ENCODE peak calls at places on chromosomes 11 and 22, in eight cellular contexts. Y, G, U, K, Z, R, P and L are unnamed samples.

GRCh38 chr11:62345862-62346261 is 8.6 kb downstream of the ASRGL1 start:
- DNase-seq in Y (no peak), G (no peak), U (no peak), K (no peak), Z (no peak), R (no peak), P (no peak), L (no peak)

GRCh38 chr11:92670293-92670890 is 299.1 kb upstream of the MTNR1B start:
- DNase-seq in Y (no peak), G (no peak), U (no peak), K (no peak), Z (no peak), R (no peak), P (no peak), L (no peak)

GRCh38 chr11:6476571-6476970 is 2.8 kb upstream of the TRIM3 start:
- DNase-seq in Y (no peak), G (no peak), U (no peak), K (no peak), Z (no peak), R (no peak), P (no peak), L (no peak)

GRCh38 chr11:67370351-67371076 is 2.9 kb downstream of the CLCF1 start:
- DNase-seq in Y (peak; percentile 53), G (no peak), U (no peak), K (peak; percentile 76), Z (no peak), R (no peak), P (no peak), L (peak; percentile 56)

GRCh38 chr22:26321469-26321913 is 107.6 kb upstream of the ASPHD2 start:
- DNase-seq in Y (no peak), G (no peak), U (no peak), K (peak; percentile 82), Z (no peak), R (no peak), P (no peak), L (peak; percentile 86)

GRCh38 chr11:130533113-130533803 is 84.8 kb downstream of the ADAMTS15 start:
- DNase-seq in Y (no peak), G (no peak), U (no peak), K (no peak), Z (no peak), R (no peak), P (no peak), L (no peak)

GRCh38 chr22:27541831-27542230 is 259.7 kb downstream of the MN1 start:
- DNase-seq in Y (no peak), G (no peak), U (no peak), K (no peak), Z (no peak), R (no peak), P (no peak), L (no peak)

GRCh38 chr22:23090079-23090835 is 19.9 kb downstream of the GNAZ start:
- DNase-seq in Y (no peak), G (no peak), U (no peak), K (no peak), Z (no peak), R (no peak), P (no peak), L (no peak)

GRCh38 chr22:48099251-48099650 is 1336.8 kb downstream of the TBC1D22A start:
- DNase-seq in Y (no peak), G (no peak), U (no peak), K (peak; percentile 36), Z (no peak), R (no peak), P (no peak), L (no peak)

GRCh38 chr11:68202165-68202564 is 10.9 kb downstream of the KMT5B start:
- DNase-seq in Y (no peak), G (no peak), U (no peak), K (no peak), Z (no peak), R (no peak), P (no peak), L (no peak)

GRCh38 chr22:38398609-38399401 is 56.2 kb downstream of the KCNJ4 start:
- DNase-seq in Y (peak; percentile 96), G (peak; percentile 91), U (peak; percentile 88), K (peak; percentile 91), Z (peak; percentile 92), R (no peak), P (peak; percentile 42), L (peak; percentile 37)

GRCh38 chr11:69131644-69132300 is 24.0 kb upstream of the SMIM38 start:
- DNase-seq in Y (peak; percentile 91), G (peak; percentile 56), U (peak; percentile 74), K (no peak), Z (peak; percentile 92), R (peak; percentile 66), P (peak; percentile 69), L (peak; percentile 56)

GRCh38 chr22:20178922-20179227 is 28.0 kb upstream of the CCDC188 start:
- DNase-seq in Y (no peak), G (no peak), U (no peak), K (no peak), Z (no peak), R (no peak), P (no peak), L (no peak)

GRCh38 chr22:20179455-20180244 is 28.8 kb upstream of the CCDC188 start:
- DNase-seq in Y (no peak), G (no peak), U (no peak), K (no peak), Z (no peak), R (no peak), P (no peak), L (no peak)

GRCh38 chr22:20180640-20181039 is 29.8 kb upstream of the CCDC188 start:
- DNase-seq in Y (no peak), G (no peak), U (no peak), K (no peak), Z (no peak), R (no peak), P (no peak), L (no peak)

GRCh38 chr22:20181194-20181931 is 30.5 kb upstream of the CCDC188 start:
- DNase-seq in Y (no peak), G (no peak), U (no peak), K (no peak), Z (no peak), R (no peak), P (no peak), L (no peak)

DNA sequence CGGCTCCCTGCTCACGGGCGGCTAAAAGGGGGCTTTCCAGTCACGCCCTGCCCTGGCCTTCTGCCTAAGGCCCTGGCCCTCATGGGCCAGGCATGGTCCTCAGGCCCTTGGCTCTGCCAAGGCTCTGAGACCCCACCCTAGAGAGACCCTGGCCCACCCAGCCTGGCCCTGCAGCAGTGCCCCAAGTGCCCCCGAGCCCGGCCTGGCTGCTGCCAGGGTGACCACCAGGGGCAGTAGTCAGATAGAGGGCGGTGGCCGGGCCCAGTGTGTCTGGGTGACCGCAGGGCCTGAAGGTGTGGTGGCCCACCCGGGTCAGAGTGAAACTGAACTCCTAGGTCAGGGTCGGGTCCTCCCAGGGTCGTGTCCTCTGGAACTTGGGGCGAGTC is 29.4 kb upstream of the CCDC188 start:
- DNase-seq in Y (peak; percentile 49), G (peak; percentile 42), U (no peak), K (no peak), Z (peak; percentile 44), R (no peak), P (no peak), L (no peak)
- TF ChIP-seq CTCF in Y (peak; percentile 57), G (peak; percentile 63), U (peak; percentile 55), K (no peak), Z (peak; percentile 21), R (peak; percentile 66), P (peak; percentile 45), L (peak; percentile 72)

GRCh38 chr11:123561046-123561781 is 93.2 kb downstream of the SCN3B start:
- DNase-seq in Y (peak; percentile 58), G (peak; percentile 57), U (peak; percentile 34), K (no peak), Z (peak; percentile 49), R (no peak), P (no peak), L (no peak)

GRCh38 chr11:123562166-123562565 is 92.3 kb downstream of the SCN3B start:
- DNase-seq in Y (no peak), G (no peak), U (no peak), K (no peak), Z (no peak), R (no peak), P (no peak), L (no peak)

GRCh38 chr11:123560001-123560400 is 94.4 kb downstream of the SCN3B start:
- DNase-seq in Y (peak; percentile 45), G (no peak), U (no peak), K (peak; percentile 78), Z (no peak), R (no peak), P (no peak), L (peak; percentile 81)

GRCh38 chr11:123558536-123559315 is 95.7 kb downstream of the SCN3B start:
- DNase-seq in Y (peak; percentile 27), G (no peak), U (no peak), K (no peak), Z (no peak), R (no peak), P (no peak), L (no peak)

GRCh38 chr11:123559418-123559817 is 95.0 kb downstream of the SCN3B start:
- DNase-seq in Y (peak; percentile 15), G (no peak), U (no peak), K (no peak), Z (no peak), R (no peak), P (no peak), L (peak; percentile 19)
- TF ChIP-seq CTCF in Y (peak; percentile 22), G (peak; percentile 28), U (peak; percentile 26), K (no peak), Z (no peak), R (peak; percentile 13), P (no peak), L (peak; percentile 60)

DNA sequence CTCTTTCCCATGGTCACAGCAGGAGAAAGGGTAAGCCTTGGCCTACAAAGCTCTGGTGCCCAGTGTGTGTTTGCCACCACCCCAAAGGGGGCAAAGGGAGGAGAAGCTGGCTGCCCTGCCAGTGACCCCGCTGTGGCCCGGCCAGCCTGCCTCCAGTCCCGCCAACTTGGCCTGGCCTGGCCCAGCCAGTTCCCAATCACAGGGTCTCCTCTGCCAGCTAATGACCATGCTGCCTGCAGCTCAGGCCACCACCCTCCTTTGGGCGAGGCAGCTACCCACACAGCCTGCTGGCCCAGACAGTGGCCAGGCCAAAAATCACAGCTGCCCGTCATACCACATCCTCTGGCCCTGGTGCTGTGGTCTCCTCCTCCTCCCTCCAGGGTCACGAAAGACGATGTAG is 5.1 kb downstream of the GDPD5 start:
- DNase-seq in Y (no peak), G (no peak), U (no peak), K (no peak), Z (no peak), R (no peak), P (no peak), L (no peak)
- TF ChIP-seq CTCF in Y (no peak), G (no peak), U (no peak), K (no peak), Z (no peak), R (no peak), P (no peak), L (no peak)

DNA sequence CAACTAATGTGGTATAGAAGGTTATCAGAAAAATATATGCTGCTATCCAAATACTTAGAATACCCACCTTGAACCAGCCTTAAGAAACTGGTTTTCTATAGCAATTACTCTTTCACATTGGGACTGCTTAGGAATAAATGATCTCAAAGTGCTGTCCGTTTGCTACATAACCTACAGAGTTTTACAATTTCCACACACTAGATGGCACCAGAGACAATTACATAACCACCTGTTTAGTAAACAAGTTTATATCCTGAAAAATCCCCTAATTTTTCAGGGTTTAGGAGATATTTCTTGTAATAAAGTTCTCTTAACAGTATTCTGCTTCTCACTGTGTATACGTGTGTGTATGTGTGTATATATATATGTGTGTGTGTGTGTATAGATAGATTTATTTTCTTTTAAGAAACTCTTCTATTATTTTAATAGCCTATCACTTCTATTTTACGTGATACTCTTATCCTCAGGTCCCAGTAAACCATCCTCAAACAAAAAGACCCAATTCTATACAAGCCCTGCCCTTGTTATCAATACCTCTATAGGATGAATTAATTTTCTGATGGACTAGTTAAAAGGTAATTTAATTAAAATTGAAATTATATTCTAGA is 6.7 kb upstream of the OR5I1 start:
- DNase-seq in Y (peak; percentile 66), G (peak; percentile 26), U (no peak), K (no peak), Z (no peak), R (peak; percentile 18), P (peak; percentile 10), L (peak; percentile 41)
- TF ChIP-seq CTCF in Y (peak; percentile 78), G (peak; percentile 63), U (peak; percentile 77), K (no peak), Z (peak; percentile 43), R (peak; percentile 29), P (no peak), L (peak; percentile 72)